ENCODE peak calls at places on chromosomes 7 and 10, in ten cellular contexts. U is suprapubic skin, I is NCI-H748 treated with DMSO at 0.1 percent for 48 hours, M is amniotic epithelial cell, G is HTR-8/SVneo, E is memory B cell, N is AG20443, V is ascending aorta, O is SJSA1, R is non-pigmented ciliary epithelial cell. C is an unnamed sample.

GRCh38 chr10:104349623-104350142 is 4.0 kb upstream of the CFAP58 start:
- DNase-seq in R (no peak), V (no peak), O (no peak), I (no peak), U (no peak), M (peak; percentile 92), E (peak; percentile 39), N (no peak), G (no peak), C (no peak)

GRCh38 chr10:86344281-86344680 is 22.3 kb downstream of the GRID1 start:
- DNase-seq in O (no peak), G (no peak), N (no peak), R (no peak), I (no peak), E (no peak), U (peak; percentile 21), V (no peak), M (no peak), C (no peak)

GRCh38 chr10:86647773-86648705 is 6.3 kb upstream of the OPN4 start:
- DNase-seq in M (peak; percentile 12), I (no peak), G (peak; percentile 79), E (no peak), V (peak; percentile 54), O (peak; percentile 63), N (peak; percentile 34), R (no peak), U (peak; percentile 77), C (no peak)

GRCh38 chr10:98338318-98338717 is 70.3 kb upstream of the LOXL4 start:
- DNase-seq in N (peak; percentile 34), R (no peak), U (no peak), V (no peak), I (no peak), M (peak; percentile 19), E (no peak), G (no peak), O (no peak), C (no peak)

GRCh38 chr7:134888141-134888740 is 98.1 kb upstream of the AGBL3 start:
- DNase-seq in G (no peak), R (no peak), E (no peak), I (no peak), V (no peak), M (peak; percentile 63), U (no peak), N (no peak), O (no peak), C (no peak)

GRCh38 chr7:122686360-122686878 is 12.5 kb downstream of the RNF133 start:
- DNase-seq in V (no peak), I (no peak), E (no peak), R (no peak), G (no peak), M (no peak), O (no peak), N (no peak), U (no peak), C (no peak)

GRCh38 chr10:4315529-4315928 is 510.5 kb upstream of the AKR1E2 start:
- DNase-seq in G (no peak), N (peak; percentile 46), U (no peak), E (no peak), R (no peak), M (no peak), O (no peak), I (no peak), V (peak; percentile 71), C (no peak)

GRCh38 chr10:80453392-80453714 is 757 bp upstream of the TSPAN14 start:
- DNase-seq in U (no peak), G (no peak), R (no peak), I (no peak), E (no peak), N (no peak), O (no peak), M (no peak), V (no peak), C (no peak)

C was measured in HuH-7.